ENCODE peak calls at places on chromosomes 4 and X, in eight cellular contexts. G, V, A, N, B, D, P and I are unnamed samples.
A peak's percentile ranks its signal among the peaks of the same experiment; 100 is the strongest.

GRCh38 chrX:140918398-140919043 is 83.9 kb upstream of the SPANXB1 start:
- DNase-seq in V (peak; percentile 14), B (no peak), N (peak; percentile 69), D (no peak), A (no peak), P (peak; percentile 59), G (peak; percentile 33), I (peak; percentile 43)

GRCh38 chr4:1356181-1356998 is 9.4 kb downstream of the UVSSA start:
- DNase-seq in D (no peak), P (no peak), V (peak; percentile 24), B (no peak), G (peak; percentile 51), A (no peak), N (peak; percentile 73), I (no peak)

GRCh38 chrX:125398959-125399440 is 79.3 kb downstream of the TEX13C start:
- DNase-seq in N (no peak), D (no peak), V (no peak), G (no peak), A (no peak), P (no peak), B (no peak), I (no peak)

GRCh38 chrX:109485470-109486340 is 3.8 kb upstream of the GUCY2F start:
- DNase-seq in A (peak; percentile 83), V (peak; percentile 52), D (no peak), P (no peak), B (no peak), G (peak; percentile 21), N (peak; percentile 89), I (peak; percentile 43)

GRCh38 chr4:106522839-106523238 is 154.3 kb upstream of the GIMD1 start:
- DNase-seq in P (no peak), V (no peak), B (no peak), G (no peak), D (no peak), N (peak; percentile 25), A (no peak), I (no peak)

GRCh38 chr4:109432676-109433075 is 939 bp upstream of the SEC24B start:
- DNase-seq in G (no peak), V (no peak), B (no peak), A (no peak), P (no peak), D (no peak), N (peak; percentile 85), I (no peak)

GRCh38 chr4:165426331-165426730 is 47.5 kb downstream of the CPE start:
- DNase-seq in G (no peak), N (no peak), D (no peak), A (no peak), B (no peak), P (no peak), V (no peak), I (no peak)

GRCh38 chrX:9682456-9682855 is 83.2 kb downstream of the GPR143 start:
- DNase-seq in D (no peak), G (no peak), V (no peak), A (peak; percentile 23), N (peak; percentile 48), P (no peak), B (no peak), I (no peak)

GRCh38 chrX:115939070-115939469 is 231.5 kb upstream of the AGTR2 start:
- DNase-seq in P (no peak), V (no peak), N (no peak), A (no peak), B (no peak), G (no peak), D (no peak), I (no peak)